ENCODE peak calls at places on chromosomes 13 and 19, in ten cellular contexts. N is left ventricle myocardium inferior; C is mucosa of gallbladder; Y is stimulated activated CD8-positive, alpha-beta memory T cell treated with anti-CD3 and anti-CD28 coated beads, Interleukin-7, amount 100 ng/mL, for 24 hours; B is HFF-Myc; L is brain microvascular endothelial cell; X is stimulated activated CD4-positive, alpha-beta T cell treated with anti-CD3 and anti-CD28 coated beads, Interleukin-4, amount 100 ng/mL, for 48 hours; E is effector CD4-positive, alpha-beta T cell; I is ELR; R is HS-5. O is an unnamed sample.
A peak's percentile ranks its signal among the peaks of the same experiment; 100 is the strongest.

GRCh38 chr19:8539621-8540149 is 25.7 kb upstream of the ZNF414 start:
- DNase-seq in N (no peak), C (no peak), Y (no peak), B (no peak), L (no peak), X (no peak), E (no peak), I (no peak), R (no peak), O (no peak)

GRCh38 chr13:45269204-45269603 is 68.4 kb upstream of the KCTD4 start:
- DNase-seq in N (no peak), C (no peak), Y (no peak), B (no peak), L (peak; percentile 7), X (no peak), E (no peak), I (peak; percentile 61), R (no peak), O (no peak)

GRCh38 chr13:30872685-30873443 is 33.2 kb upstream of the MEDAG start:
- DNase-seq in N (no peak), C (no peak), Y (no peak), B (peak; percentile 69), L (peak; percentile 87), X (no peak), E (no peak), I (peak; percentile 90), R (peak; percentile 14), O (no peak)

GRCh38 chr13:93233997-93234416 is 7.4 kb downstream of the GPC6 start:
- DNase-seq in N (no peak), C (no peak), Y (no peak), B (no peak), L (no peak), X (no peak), E (no peak), I (no peak), R (no peak), O (no peak)

GRCh38 chr13:89695343-89696257 is 1651.9 kb upstream of the MIR17HG start:
- DNase-seq in N (no peak), C (peak; percentile 33), Y (no peak), B (no peak), L (peak; percentile 5), X (peak; percentile 1), E (no peak), I (peak; percentile 57), R (peak; percentile 14), O (peak; percentile 60)

GRCh38 chr19:35236638-35237400 is 8.3 kb upstream of the FAM187B start:
- DNase-seq in N (no peak), C (no peak), Y (no peak), B (no peak), L (no peak), X (no peak), E (no peak), I (no peak), R (no peak), O (no peak)

GRCh38 chr13:105220886-105221285 is 1314.6 kb downstream of the EFNB2 start:
- DNase-seq in N (no peak), C (no peak), Y (no peak), B (no peak), L (no peak), X (no peak), E (no peak), I (no peak), R (no peak), O (no peak)

GRCh38 chr19:31146546-31147183 is 202.6 kb downstream of the TSHZ3 start:
- DNase-seq in N (no peak), C (no peak), Y (no peak), B (no peak), L (no peak), X (no peak), E (no peak), I (peak; percentile 34), R (no peak), O (no peak)

GRCh38 chr13:112447761-112448603 is 71.8 kb downstream of the SPACA7 start:
- DNase-seq in N (no peak), C (peak; percentile 9), Y (no peak), B (no peak), L (no peak), X (no peak), E (no peak), I (no peak), R (no peak), O (no peak)

GRCh38 chr13:78679329-78679728 is 20.4 kb upstream of the OBI1 start:
- DNase-seq in N (no peak), C (no peak), Y (no peak), B (no peak), L (no peak), X (no peak), E (no peak), I (no peak), R (no peak), O (no peak)

GRCh38 chr13:33571618-33572017 is 246.3 kb upstream of the RFC3 start:
- DNase-seq in N (no peak), C (no peak), Y (no peak), B (no peak), L (no peak), X (no peak), E (no peak), I (no peak), R (no peak), O (no peak)

GRCh38 chr19:19137556-19138109 is 645 bp downstream of the TMEM161A start:
- DNase-seq in N (no peak), C (no peak), Y (no peak), B (no peak), L (no peak), X (no peak), E (no peak), I (peak; percentile 42), R (no peak), O (no peak)

GRCh38 chr19:32176591-32176990 is 168.8 kb upstream of the ZNF507 start:
- DNase-seq in N (no peak), C (no peak), Y (no peak), B (no peak), L (no peak), X (no peak), E (no peak), I (no peak), R (no peak), O (no peak)

GRCh38 chr19:21568816-21569496 is 63.6 kb downstream of the ZNF429 start:
- DNase-seq in N (peak; percentile 87), C (peak; percentile 96), Y (peak; percentile 75), B (no peak), L (peak; percentile 0), X (peak; percentile 70), E (peak; percentile 87), I (peak; percentile 3), R (no peak), O (no peak)

GRCh38 chr13:38590230-38590629 is 96.6 kb upstream of the FREM2 start:
- DNase-seq in N (no peak), C (no peak), Y (no peak), B (no peak), L (no peak), X (no peak), E (no peak), I (no peak), R (no peak), O (no peak)

GRCh38 chr13:97976551-97977375 is 23.3 kb downstream of the IPO5 start:
- DNase-seq in N (no peak), C (peak; percentile 14), Y (peak; percentile 7), B (peak; percentile 7), L (no peak), X (peak; percentile 3), E (peak; percentile 2), I (peak; percentile 50), R (no peak), O (no peak)

GRCh38 chr19:913080-913748 is at the start of gene R3HDM4:
- DNase-seq in N (peak; percentile 87), C (peak; percentile 74), Y (peak; percentile 71), B (no peak), L (no peak), X (peak; percentile 76), E (peak; percentile 83), I (peak; percentile 70), R (no peak), O (no peak)

GRCh38 chr19:44602071-44602470 is 11.3 kb upstream of the IGSF23 start:
- DNase-seq in N (no peak), C (peak; percentile 77), Y (no peak), B (no peak), L (no peak), X (no peak), E (no peak), I (no peak), R (no peak), O (no peak)

GRCh38 chr13:19181621-19182485 is at the start of gene TUBA3C:
- DNase-seq in N (no peak), C (peak; percentile 5), Y (no peak), B (no peak), L (no peak), X (no peak), E (no peak), I (no peak), R (no peak), O (no peak)

GRCh38 chr19:13231663-13232062 is 81.5 kb downstream of the IER2 start:
- DNase-seq in N (no peak), C (no peak), Y (no peak), B (no peak), L (no peak), X (no peak), E (no peak), I (no peak), R (no peak), O (no peak)

GRCh38 chr19:37594982-37595382 is 306 bp downstream of the ZNF540 start:
- DNase-seq in N (peak; percentile 66), C (peak; percentile 73), Y (peak; percentile 26), B (peak; percentile 15), L (peak; percentile 54), X (peak; percentile 38), E (peak; percentile 50), I (peak; percentile 65), R (no peak), O (no peak)

GRCh38 chr13:24232037-24232436 is 71.5 kb downstream of the SPATA13 start:
- DNase-seq in N (no peak), C (no peak), Y (no peak), B (no peak), L (no peak), X (no peak), E (no peak), I (no peak), R (no peak), O (no peak)

GRCh38 chr13:39616087-39616694 is 13.2 kb upstream of the LHFPL6 start:
- DNase-seq in N (no peak), C (peak; percentile 51), Y (no peak), B (peak; percentile 58), L (peak; percentile 56), X (no peak), E (peak; percentile 22), I (peak; percentile 74), R (no peak), O (peak; percentile 76)

GRCh38 chr13:102721800-102722231 is 27.0 kb upstream of the METTL21C start:
- DNase-seq in N (no peak), C (peak; percentile 35), Y (no peak), B (no peak), L (no peak), X (no peak), E (no peak), I (no peak), R (no peak), O (no peak)

GRCh38 chr13:96898855-96899254 is 95.4 kb downstream of the OXGR1 start:
- DNase-seq in N (no peak), C (no peak), Y (no peak), B (no peak), L (no peak), X (no peak), E (no peak), I (no peak), R (no peak), O (no peak)

GRCh38 chr13:49681837-49682236 is 9.4 kb downstream of the EBPL start:
- DNase-seq in N (no peak), C (no peak), Y (no peak), B (no peak), L (peak; percentile 9), X (no peak), E (no peak), I (peak; percentile 50), R (no peak), O (no peak)

GRCh38 chr19:46660008-46660517 is 919 bp downstream of the DACT3 start:
- DNase-seq in N (peak; percentile 22), C (peak; percentile 18), Y (no peak), B (no peak), L (no peak), X (no peak), E (peak; percentile 5), I (peak; percentile 18), R (no peak), O (no peak)

GRCh38 chr19:13850910-13851753 is 25.8 kb upstream of the NANOS3 start:
- DNase-seq in N (peak; percentile 79), C (peak; percentile 86), Y (no peak), B (peak; percentile 83), L (peak; percentile 92), X (no peak), E (peak; percentile 67), I (peak; percentile 98), R (peak; percentile 88), O (no peak)

O was measured in iPS DF 6.9.